ENCODE peak calls at places on chromosomes 3 and 15, in nine cellular contexts. F is heart right ventricle, J is body of pancreas, N is cardiac muscle cell, R is A549, V is left ventricle myocardium inferior, I is right lobe of liver, D is adrenal gland, H is neuronal stem cell. E is an unnamed sample.

GRCh38 chr3:124158174-124158812 is 166.4 kb upstream of the ROPN1 start:
- DNase-seq in F (no peak), J (no peak), N (no peak), R (no peak), V (no peak), I (peak; percentile 33), D (peak; percentile 26), H (no peak), E (no peak)

GRCh38 chr3:197454014-197454413 is 101.8 kb downstream of the BDH1 start:
- DNase-seq in F (no peak), J (no peak), N (peak; percentile 18), R (no peak), V (no peak), I (no peak), D (no peak), H (no peak), E (peak; percentile 41)

GRCh38 chr3:90145094-90145810 is 1037.8 kb downstream of the EPHA3 start:
- DNase-seq in F (no peak), J (no peak), N (no peak), R (no peak), V (no peak), I (no peak), D (no peak), H (no peak), E (no peak)

GRCh38 chr15:31116423-31117030 is 15.0 kb upstream of the TRPM1 start:
- DNase-seq in F (no peak), J (no peak), N (no peak), R (no peak), V (no peak), I (no peak), D (no peak), H (no peak), E (no peak)

GRCh38 chr3:46918634-46919033 is 41.1 kb downstream of the PTH1R start:
- DNase-seq in F (no peak), J (no peak), N (no peak), R (no peak), V (no peak), I (no peak), D (no peak), H (no peak), E (no peak)

GRCh38 chr15:96047255-96047931 is 283.1 kb upstream of the NR2F2 start:
- DNase-seq in F (no peak), J (no peak), N (peak; percentile 79), R (no peak), V (no peak), I (no peak), D (no peak), H (no peak), E (no peak)

GRCh38 chr3:127535901-127536817 is 54.4 kb downstream of the TPRA1 start:
- DNase-seq in F (no peak), J (peak; percentile 18), N (no peak), R (no peak), V (no peak), I (no peak), D (no peak), H (no peak), E (no peak)

GRCh38 chr3:15467227-15468181 is 40.1 kb downstream of the EAF1 start:
- DNase-seq in F (no peak), J (no peak), N (peak; percentile 9), R (no peak), V (no peak), I (no peak), D (no peak), H (no peak), E (no peak)

GRCh38 chr3:117736851-117737250 is 1027.3 kb downstream of the TUSC7 start:
- DNase-seq in F (no peak), J (no peak), N (no peak), R (no peak), V (no peak), I (no peak), D (no peak), H (no peak), E (no peak)

GRCh38 chr15:81074773-81075172 is 59.3 kb upstream of the CFAP161 start:
- DNase-seq in F (no peak), J (no peak), N (no peak), R (no peak), V (no peak), I (no peak), D (no peak), H (no peak), E (no peak)

GRCh38 chr3:190718691-190719090 is 143.8 kb downstream of the GMNC start:
- DNase-seq in F (no peak), J (no peak), N (peak; percentile 29), R (no peak), V (no peak), I (no peak), D (no peak), H (no peak), E (no peak)

GRCh38 chr3:46852329-46852720 is 10.9 kb downstream of the MYL3 start:
- DNase-seq in F (no peak), J (no peak), N (no peak), R (no peak), V (no peak), I (no peak), D (peak; percentile 3), H (no peak), E (peak; percentile 50)

GRCh38 chr3:17261627-17262369 is 377.0 kb downstream of the PLCL2 start:
- DNase-seq in F (no peak), J (no peak), N (no peak), R (no peak), V (no peak), I (no peak), D (no peak), H (no peak), E (no peak)

DNA sequence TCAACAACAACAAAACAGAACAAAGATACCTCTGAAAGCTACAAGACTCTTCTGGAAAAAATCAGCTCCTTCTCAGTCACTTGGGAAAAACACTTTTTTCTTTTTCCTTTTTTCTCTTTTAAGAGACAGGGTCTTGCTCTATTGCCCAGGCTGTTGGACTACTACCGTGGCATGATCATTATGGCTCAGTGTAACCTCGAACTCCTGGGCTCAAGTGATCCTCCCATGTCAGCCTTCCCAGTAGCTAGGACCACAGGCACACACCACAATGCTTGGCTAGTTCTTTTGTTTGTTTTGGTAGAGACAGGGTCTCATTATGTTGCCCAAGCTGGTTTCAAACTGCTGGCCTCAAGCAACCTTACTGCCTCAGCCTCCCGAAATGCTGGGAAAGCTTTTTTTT is 12.8 kb downstream of the MYO9A start:
- DNase-seq in F (no peak), J (no peak), N (no peak), R (no peak), V (no peak), I (no peak), D (no peak), H (no peak), E (no peak)
- H3K27ac ChIP-seq in F (no peak overlapping the region), J (no peak overlapping the region), N (no peak overlapping the region), R (no peak overlapping the region), V (no peak overlapping the region), I (no peak overlapping the region), D (no peak overlapping the region), H (no peak overlapping the region), E (no peak overlapping the region)

DNA sequence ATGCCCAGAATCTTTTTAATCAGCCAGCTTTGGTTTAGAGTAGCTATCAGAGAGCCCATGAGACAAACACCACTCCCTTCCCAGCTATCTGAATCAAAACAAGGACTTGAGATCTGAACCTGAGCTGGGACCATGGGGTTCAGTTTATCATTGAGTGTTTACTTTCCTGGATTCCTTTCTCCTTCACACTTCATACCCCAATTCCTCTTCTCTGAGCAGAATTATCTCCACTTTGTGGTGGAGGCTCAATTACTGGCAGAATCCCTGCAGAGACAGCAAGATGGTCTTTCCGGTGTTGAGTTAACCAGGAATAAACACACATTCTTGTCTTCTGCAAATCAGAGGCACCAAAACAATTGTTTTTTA is 102.4 kb downstream of the RPL22L1 start:
- DNase-seq in F (no peak), J (no peak), N (no peak), R (no peak), V (no peak), I (no peak), D (no peak), H (no peak), E (no peak)
- H3K27ac ChIP-seq in F (no peak overlapping the region), J (no peak overlapping the region), N (no peak overlapping the region), R (no peak overlapping the region), V (no peak overlapping the region), I (peak overlapping the region; percentile 78), D (no peak overlapping the region), H (no peak overlapping the region), E (no peak overlapping the region)

DNA sequence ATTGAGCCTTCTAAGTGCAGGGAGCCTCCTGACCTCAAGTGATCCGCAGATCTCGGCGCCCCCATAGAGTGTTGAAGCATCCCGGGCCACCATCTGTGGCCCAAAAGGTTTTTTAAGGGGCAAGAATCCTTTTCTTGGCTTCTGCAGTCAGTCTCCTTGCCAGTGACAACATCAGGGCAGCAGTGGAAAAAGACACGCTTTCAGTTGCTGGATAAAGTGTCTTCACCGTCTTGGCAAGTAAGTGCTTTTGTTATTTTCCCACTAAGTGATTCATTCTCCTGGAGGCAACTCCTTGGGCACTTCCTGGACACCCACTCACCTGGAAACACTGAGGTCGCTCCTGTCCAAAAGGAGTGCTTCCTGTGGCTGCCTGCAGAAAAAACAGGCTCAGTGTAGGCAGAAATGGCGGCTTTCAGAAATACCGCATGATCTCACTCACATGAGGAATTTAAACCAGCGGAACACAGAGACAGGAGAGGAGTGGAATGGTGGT is 71.7 kb upstream of the ABHD2 start:
- DNase-seq in F (no peak), J (no peak), N (no peak), R (no peak), V (no peak), I (no peak), D (no peak), H (no peak), E (peak; percentile 26)
- H3K27ac ChIP-seq in F (peak overlapping the region; percentile 84), J (no peak overlapping the region), N (no peak overlapping the region), R (peak overlapping the region; percentile 79), V (peak overlapping the region; percentile 87), I (no peak overlapping the region), D (no peak overlapping the region), H (no peak overlapping the region), E (no peak overlapping the region)

GRCh38 chr3:18808423-18808822 is 339.9 kb upstream of the KCNH8 start:
- DNase-seq in F (no peak), J (no peak), N (peak; percentile 43), R (no peak), V (no peak), I (no peak), D (no peak), H (no peak), E (no peak)

GRCh38 chr3:18810306-18810661 is 338.0 kb upstream of the KCNH8 start:
- DNase-seq in F (no peak), J (no peak), N (no peak), R (no peak), V (no peak), I (no peak), D (no peak), H (no peak), E (no peak)

GRCh38 chr3:18809640-18810305 is 338.5 kb upstream of the KCNH8 start:
- DNase-seq in F (no peak), J (no peak), N (peak; percentile 16), R (no peak), V (no peak), I (no peak), D (no peak), H (no peak), E (no peak)

GRCh38 chr3:18812316-18812715 is 336.0 kb upstream of the KCNH8 start:
- DNase-seq in F (no peak), J (no peak), N (peak; percentile 83), R (no peak), V (no peak), I (no peak), D (no peak), H (no peak), E (no peak)

DNA sequence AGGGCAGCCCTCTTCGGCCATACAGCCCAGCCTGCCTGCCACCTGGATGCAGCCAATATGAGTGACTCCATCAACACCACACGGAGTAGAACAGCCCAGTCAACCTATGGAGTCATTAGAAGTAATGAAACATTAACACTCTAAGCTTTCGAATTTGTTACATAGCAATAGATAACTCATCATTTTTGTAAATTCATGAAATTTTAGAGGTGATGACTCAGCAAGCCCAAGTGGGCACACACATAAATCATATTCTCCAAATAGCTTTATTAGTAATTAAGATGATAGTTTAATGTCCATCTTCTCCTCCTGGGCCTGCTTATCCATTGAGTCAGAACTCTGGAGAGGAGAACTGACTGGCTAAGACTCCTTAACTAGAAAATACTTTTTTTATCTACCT is 335.0 kb upstream of the KCNH8 start:
- DNase-seq in F (no peak), J (no peak), N (no peak), R (no peak), V (no peak), I (no peak), D (no peak), H (no peak), E (no peak)
- H3K27ac ChIP-seq in F (no peak overlapping the region), J (no peak overlapping the region), N (no peak overlapping the region), R (no peak overlapping the region), V (no peak overlapping the region), I (no peak overlapping the region), D (no peak overlapping the region), H (no peak overlapping the region), E (no peak overlapping the region)